ENCODE peak calls at places on chromosome 9, in six cellular contexts. J is heart left ventricle, R is Peyer's patch, B is heart right ventricle, V is thoracic aorta, D is AG09309. T is an unnamed sample.

GRCh38 chr9:98995971-98996504 is 52.3 kb downstream of the COL15A1 start:
- DNase-seq in J (no peak), R (no peak), B (no peak), V (no peak), D (no peak), T (no peak)

GRCh38 chr9:21998026-21998425 is 3.4 kb downstream of the CDKN2B-AS1 start:
- DNase-seq in J (no peak), R (no peak), B (no peak), V (no peak), D (no peak), T (no peak)

GRCh38 chr9:8208465-8208864 is 408.9 kb upstream of the DMAC1 start:
- DNase-seq in J (no peak), R (no peak), B (no peak), V (no peak), D (no peak), T (no peak)

GRCh38 chr9:87850405-87850804 is 32.3 kb upstream of the SPATA31E1 start:
- DNase-seq in J (no peak), R (no peak), B (no peak), V (no peak), D (peak), T (no peak)

GRCh38 chr9:111959960-111960359 is 63.3 kb downstream of the UGCG start:
- DNase-seq in J (no peak), R (peak), B (no peak), V (no peak), D (no peak), T (no peak)

GRCh38 chr9:95570646-95571045 is 53.9 kb upstream of the PTCH1 start:
- DNase-seq in J (no peak), R (peak), B (no peak), V (no peak), D (no peak), T (peak)

GRCh38 chr9:34501889-34502425 is 20.8 kb downstream of the ENHO start:
- DNase-seq in J (peak), R (no peak), B (peak), V (no peak), D (peak), T (no peak)

GRCh38 chr9:109560470-109561132 is 62.5 kb upstream of the PTPN3 start:
- DNase-seq in J (peak), R (no peak), B (peak), V (peak), D (no peak), T (peak)

GRCh38 chr9:124130277-124131075 is 118.9 kb downstream of the LHX2 start:
- DNase-seq in J (peak), R (peak), B (no peak), V (no peak), D (no peak), T (no peak)

GRCh38 chr9:124132671-124133147 is 121.1 kb downstream of the LHX2 start:
- DNase-seq in J (no peak), R (peak), B (no peak), V (no peak), D (no peak), T (no peak)

GRCh38 chr9:124134526-124134925 is 123.0 kb downstream of the LHX2 start:
- DNase-seq in J (no peak), R (no peak), B (no peak), V (no peak), D (no peak), T (no peak)

GRCh38 chr9:124135813-124136365 is 121.9 kb upstream of the NEK6 start:
- DNase-seq in J (no peak), R (no peak), B (no peak), V (no peak), D (no peak), T (no peak)

DNA sequence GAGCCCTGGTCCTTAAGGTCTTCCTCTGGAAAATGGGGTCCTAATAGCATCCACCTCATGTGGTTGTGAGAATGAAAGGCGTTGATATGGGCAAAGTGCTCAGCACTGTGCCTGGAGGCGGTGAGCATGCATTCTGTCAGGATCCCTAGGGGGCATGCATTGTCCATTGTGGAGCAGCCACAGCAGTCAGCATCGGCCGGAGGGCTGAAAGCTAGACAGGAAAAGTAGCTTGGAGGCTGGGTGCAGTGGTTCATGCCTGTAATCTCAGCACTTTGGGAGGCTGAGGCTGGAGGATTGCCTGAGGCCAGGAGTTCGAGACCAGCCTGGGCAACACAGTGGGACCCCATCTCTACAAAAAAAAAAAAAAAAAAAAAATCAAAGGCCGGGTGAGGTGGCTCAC is 122.2 kb downstream of the LHX2 start:
- DNase-seq in J (peak), R (peak), B (peak), V (no peak), D (no peak), T (peak)
- TF ChIP-seq CTCF in J (no peak), R (peak), B (peak), V (no peak), D (peak), T (no peak)

GRCh38 chr9:116937361-116937760 is 250.3 kb downstream of the TRIM32 start:
- DNase-seq in J (no peak), R (no peak), B (no peak), V (no peak), D (no peak), T (no peak)
- TF ChIP-seq CTCF in J (no peak), R (no peak), B (no peak), V (no peak), D (no peak), T (no peak)

GRCh38 chr9:83204047-83204446 is 141.1 kb upstream of the RASEF start:
- DNase-seq in J (no peak), R (no peak), B (no peak), V (no peak), D (no peak), T (no peak)
- TF ChIP-seq CTCF in J (no peak), R (no peak), B (peak), V (no peak), D (peak), T (no peak)

DNA sequence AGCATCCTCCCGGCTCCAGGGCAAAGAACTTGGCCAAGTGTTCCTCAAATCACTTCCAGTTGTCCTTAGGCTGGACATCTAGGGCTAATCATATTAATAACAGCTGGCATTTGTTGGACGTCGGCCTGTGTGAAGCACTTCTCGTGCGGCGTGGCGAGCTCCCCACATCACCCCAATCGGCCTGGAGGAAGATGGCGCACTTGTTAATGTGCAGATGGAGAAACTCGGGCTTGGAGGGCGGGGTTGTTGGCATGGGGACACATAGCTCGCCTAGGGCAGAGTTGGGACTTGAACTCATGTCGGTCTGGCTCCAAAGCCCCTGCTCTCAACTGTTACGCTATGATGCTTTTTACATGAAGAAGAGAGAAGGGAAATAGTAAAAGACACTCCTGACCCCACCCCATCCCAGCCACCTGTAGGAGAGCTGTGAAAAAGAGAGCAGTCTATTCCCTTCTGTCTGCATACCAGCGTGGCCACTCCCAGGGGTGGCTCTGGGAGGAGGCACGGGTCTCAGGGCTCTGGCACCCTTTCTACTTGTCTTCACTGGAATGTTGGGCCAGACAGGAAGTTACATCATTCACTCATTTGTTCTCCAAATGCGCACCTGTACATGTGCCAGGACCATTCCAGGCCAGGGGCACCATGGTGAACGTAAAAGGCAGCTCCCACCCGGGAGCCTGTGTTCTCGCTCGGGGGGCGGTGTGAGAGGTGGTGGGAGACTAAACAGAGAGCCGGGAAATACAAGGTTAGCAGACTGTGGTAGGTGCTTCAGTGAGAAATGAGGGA is 12.8 kb upstream of the NUP214 start:
- DNase-seq in J (no peak), R (no peak), B (no peak), V (no peak), D (no peak), T (no peak)
- TF ChIP-seq CTCF in J (no peak), R (no peak), B (no peak), V (no peak), D (no peak), T (no peak)

GRCh38 chr9:1018121-1018520 is 32.0 kb upstream of the DMRT2 start:
- DNase-seq in J (no peak), R (no peak), B (no peak), V (no peak), D (no peak), T (peak)
- TF ChIP-seq CTCF in J (peak), R (no peak), B (peak), V (no peak), D (peak), T (peak)